ENCODE peak calls at places on chromosomes 6 and 20, in eight cellular contexts. One of them, this sample, is unnamed.

GRCh38 chr20:58682656-58683055 is 9.9 kb upstream of the NPEPL1 start:
- DNase-seq in bronchial epithelial cell: peak
- DNase-seq in fibroblast of the aortic adventitia: no peak
- DNase-seq in GM06990: no peak
- DNase-seq in HCT116: no peak
- DNase-seq in NB4: no peak
- DNase-seq in left ventricle myocardium inferior: no peak
- DNase-seq in lung: no peak
- DNase-seq in this sample: peak

GRCh38 chr6:153172815-153173214 is 41.7 kb upstream of the RGS17 start:
- DNase-seq in bronchial epithelial cell: no peak
- DNase-seq in fibroblast of the aortic adventitia: no peak
- DNase-seq in GM06990: no peak
- DNase-seq in HCT116: no peak
- DNase-seq in NB4: no peak
- DNase-seq in left ventricle myocardium inferior: no peak
- DNase-seq in lung: no peak
- DNase-seq in this sample: no peak

GRCh38 chr6:88047510-88048150 is at the start of gene SPACA1:
- DNase-seq in bronchial epithelial cell: no peak
- DNase-seq in fibroblast of the aortic adventitia: no peak
- DNase-seq in GM06990: no peak
- DNase-seq in HCT116: no peak
- DNase-seq in NB4: no peak
- DNase-seq in left ventricle myocardium inferior: no peak
- DNase-seq in lung: no peak
- DNase-seq in this sample: no peak

GRCh38 chr20:59565768-59566461 is 38.4 kb upstream of the PHACTR3 start:
- DNase-seq in bronchial epithelial cell: no peak
- DNase-seq in fibroblast of the aortic adventitia: no peak
- DNase-seq in GM06990: no peak
- DNase-seq in HCT116: no peak
- DNase-seq in NB4: no peak
- DNase-seq in left ventricle myocardium inferior: no peak
- DNase-seq in lung: no peak
- DNase-seq in this sample: no peak

GRCh38 chr6:137756788-137757187 is 110.3 kb upstream of the TNFAIP3 start:
- DNase-seq in bronchial epithelial cell: no peak
- DNase-seq in fibroblast of the aortic adventitia: peak
- DNase-seq in GM06990: no peak
- DNase-seq in HCT116: no peak
- DNase-seq in NB4: no peak
- DNase-seq in left ventricle myocardium inferior: no peak
- DNase-seq in lung: no peak
- DNase-seq in this sample: no peak

GRCh38 chr6:32168807-32169206 is 4.4 kb downstream of the EGFL8 start:
- DNase-seq in bronchial epithelial cell: no peak
- DNase-seq in fibroblast of the aortic adventitia: no peak
- DNase-seq in GM06990: no peak
- DNase-seq in HCT116: no peak
- DNase-seq in NB4: no peak
- DNase-seq in left ventricle myocardium inferior: no peak
- DNase-seq in lung: no peak
- DNase-seq in this sample: no peak

GRCh38 chr6:107080036-107080435 is 35.3 kb downstream of the BEND3 start:
- DNase-seq in bronchial epithelial cell: no peak
- DNase-seq in fibroblast of the aortic adventitia: no peak
- DNase-seq in GM06990: no peak
- DNase-seq in HCT116: peak
- DNase-seq in NB4: peak
- DNase-seq in left ventricle myocardium inferior: no peak
- DNase-seq in lung: no peak
- DNase-seq in this sample: no peak

GRCh38 chr6:22240025-22240424 is 56.8 kb downstream of the PRL start:
- DNase-seq in bronchial epithelial cell: no peak
- DNase-seq in fibroblast of the aortic adventitia: no peak
- DNase-seq in GM06990: no peak
- DNase-seq in HCT116: no peak
- DNase-seq in NB4: no peak
- DNase-seq in left ventricle myocardium inferior: no peak
- DNase-seq in lung: no peak
- DNase-seq in this sample: peak

GRCh38 chr20:1328680-1329330 is at the start of gene SDCBP2:
- DNase-seq in bronchial epithelial cell: peak
- DNase-seq in fibroblast of the aortic adventitia: no peak
- DNase-seq in GM06990: no peak
- DNase-seq in HCT116: peak
- DNase-seq in NB4: no peak
- DNase-seq in left ventricle myocardium inferior: no peak
- DNase-seq in lung: peak
- DNase-seq in this sample: no peak

GRCh38 chr20:1327241-1327653 is 1.7 kb downstream of the SDCBP2 start:
- DNase-seq in bronchial epithelial cell: peak
- DNase-seq in fibroblast of the aortic adventitia: peak
- DNase-seq in GM06990: no peak
- DNase-seq in HCT116: no peak
- DNase-seq in NB4: peak
- DNase-seq in left ventricle myocardium inferior: no peak
- DNase-seq in lung: no peak
- DNase-seq in this sample: peak

GRCh38 chr20:1330075-1330830 is 1.3 kb upstream of the SDCBP2 start:
- DNase-seq in bronchial epithelial cell: peak
- DNase-seq in fibroblast of the aortic adventitia: peak
- DNase-seq in GM06990: peak
- DNase-seq in HCT116: no peak
- DNase-seq in NB4: no peak
- DNase-seq in left ventricle myocardium inferior: peak
- DNase-seq in lung: peak
- DNase-seq in this sample: peak

GRCh38 chr20:1326031-1326930 is 2.7 kb downstream of the SDCBP2 start:
- DNase-seq in bronchial epithelial cell: peak
- DNase-seq in fibroblast of the aortic adventitia: peak
- DNase-seq in GM06990: no peak
- DNase-seq in HCT116: no peak
- DNase-seq in NB4: no peak
- DNase-seq in left ventricle myocardium inferior: peak
- DNase-seq in lung: no peak
- DNase-seq in this sample: peak

DNA sequence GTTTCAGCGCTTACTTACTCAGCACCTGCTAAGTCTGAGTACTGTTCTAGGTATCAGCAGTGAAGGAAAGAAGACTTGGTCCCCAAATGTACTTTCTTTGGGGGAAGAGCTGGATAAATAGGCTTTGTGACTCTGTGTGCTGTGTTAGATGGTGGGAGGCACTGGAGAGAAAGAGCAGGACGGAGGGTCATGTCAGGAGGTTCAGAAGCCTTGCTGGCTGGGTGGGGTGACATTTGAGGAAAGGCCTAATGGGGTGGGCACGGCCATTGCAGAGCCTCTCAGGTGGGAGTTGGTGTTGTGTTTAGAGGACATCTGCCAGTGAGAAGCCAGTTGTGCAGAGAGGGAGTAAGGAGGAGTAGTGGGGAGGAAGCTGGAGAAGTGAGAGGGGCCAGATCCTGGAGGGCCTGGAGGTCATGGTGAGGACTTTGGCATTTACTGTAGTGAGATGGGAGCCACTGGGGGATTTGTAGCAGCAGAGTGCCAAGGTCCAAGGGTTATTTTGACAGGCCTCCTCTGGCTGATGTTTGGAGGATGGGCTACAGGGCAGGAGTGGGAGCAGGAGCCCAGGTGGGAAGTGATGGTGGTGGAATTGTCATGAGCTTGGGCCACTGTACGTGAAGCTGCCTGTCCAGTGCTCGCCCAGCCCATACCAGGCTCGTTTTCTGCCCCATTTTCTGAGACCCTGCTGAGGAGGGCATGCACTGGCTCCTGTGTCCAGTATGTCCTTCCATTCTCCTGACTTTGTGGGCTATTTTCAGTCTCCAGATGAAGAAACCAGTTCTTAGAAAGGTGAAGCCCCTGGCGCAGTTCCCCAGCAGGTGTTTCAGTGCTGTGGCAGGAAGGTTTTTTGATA is 886 bp downstream of the SDCBP2 start:
- DNase-seq in bronchial epithelial cell: no peak
- DNase-seq in fibroblast of the aortic adventitia: no peak
- DNase-seq in GM06990: no peak
- DNase-seq in HCT116: no peak
- DNase-seq in NB4: no peak
- DNase-seq in left ventricle myocardium inferior: no peak
- DNase-seq in lung: peak
- DNase-seq in this sample: no peak
- H3K4me3 ChIP-seq in bronchial epithelial cell: peak
- H3K4me3 ChIP-seq in fibroblast of the aortic adventitia: no peak
- H3K4me3 ChIP-seq in GM06990: no peak
- H3K4me3 ChIP-seq in HCT116: no peak
- H3K4me3 ChIP-seq in NB4: no peak
- H3K4me3 ChIP-seq in left ventricle myocardium inferior: no peak
- H3K4me3 ChIP-seq in lung: no peak
- H3K4me3 ChIP-seq in this sample: no peak

DNA sequence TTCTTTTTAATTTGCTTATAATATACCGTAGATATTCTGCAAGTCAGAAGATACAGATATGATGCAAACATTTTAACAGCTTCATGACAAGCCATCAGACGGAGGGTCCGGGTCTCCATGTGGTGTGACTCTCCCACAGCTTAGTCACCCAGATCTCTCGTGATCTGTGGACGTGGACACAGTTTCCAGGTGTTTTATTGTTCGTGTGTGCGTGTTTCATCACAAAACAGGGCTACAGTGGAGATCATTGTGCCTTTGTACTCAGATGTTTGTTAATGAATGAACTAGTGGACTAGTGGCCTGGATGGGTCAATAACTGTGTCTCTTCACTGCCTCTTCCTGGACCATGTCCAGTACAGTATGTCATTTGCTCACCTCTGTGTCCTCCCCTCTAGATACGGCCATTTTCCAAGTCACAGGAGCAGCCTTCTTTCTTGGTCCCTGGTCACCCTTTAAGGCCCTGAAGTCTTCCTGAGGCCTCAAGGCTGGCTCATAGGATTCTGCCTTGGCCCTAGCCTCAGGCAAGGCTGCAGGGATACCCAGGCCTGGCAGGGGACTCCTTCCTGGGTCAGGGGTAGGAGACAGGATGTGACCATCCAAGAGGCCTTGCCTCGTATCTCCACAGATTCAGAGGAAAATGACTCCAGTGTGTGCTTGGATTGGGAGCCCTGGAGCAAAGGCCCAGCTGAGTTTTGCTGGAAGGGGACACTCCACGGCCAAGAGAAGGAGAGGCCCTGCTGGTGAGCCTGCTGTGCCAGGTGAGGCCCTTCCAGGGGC is 4.6 kb downstream of the ADIG start:
- DNase-seq in bronchial epithelial cell: no peak
- DNase-seq in fibroblast of the aortic adventitia: no peak
- DNase-seq in GM06990: no peak
- DNase-seq in HCT116: no peak
- DNase-seq in NB4: no peak
- DNase-seq in left ventricle myocardium inferior: no peak
- DNase-seq in lung: no peak
- DNase-seq in this sample: no peak
- TF ChIP-seq CTCF in bronchial epithelial cell: no peak
- TF ChIP-seq CTCF in fibroblast of the aortic adventitia: no peak
- TF ChIP-seq CTCF in GM06990: no peak
- TF ChIP-seq CTCF in HCT116: no peak
- TF ChIP-seq CTCF in NB4: no peak
- TF ChIP-seq CTCF in left ventricle myocardium inferior: no peak
- TF ChIP-seq CTCF in lung: no peak
- TF ChIP-seq CTCF in this sample: no peak

GRCh38 chr6:133313068-133313467 is 71.9 kb downstream of the EYA4 start:
- DNase-seq in bronchial epithelial cell: no peak
- DNase-seq in fibroblast of the aortic adventitia: no peak
- DNase-seq in GM06990: no peak
- DNase-seq in HCT116: no peak
- DNase-seq in NB4: no peak
- DNase-seq in left ventricle myocardium inferior: no peak
- DNase-seq in lung: no peak
- DNase-seq in this sample: no peak

GRCh38 chr6:133315811-133316210 is 74.7 kb downstream of the EYA4 start:
- DNase-seq in bronchial epithelial cell: no peak
- DNase-seq in fibroblast of the aortic adventitia: no peak
- DNase-seq in GM06990: no peak
- DNase-seq in HCT116: no peak
- DNase-seq in NB4: peak
- DNase-seq in left ventricle myocardium inferior: no peak
- DNase-seq in lung: no peak
- DNase-seq in this sample: no peak

GRCh38 chr6:133317704-133318103 is 76.5 kb downstream of the EYA4 start:
- DNase-seq in bronchial epithelial cell: no peak
- DNase-seq in fibroblast of the aortic adventitia: no peak
- DNase-seq in GM06990: no peak
- DNase-seq in HCT116: no peak
- DNase-seq in NB4: no peak
- DNase-seq in left ventricle myocardium inferior: no peak
- DNase-seq in lung: no peak
- DNase-seq in this sample: no peak

GRCh38 chr6:133312006-133312405 is 70.8 kb downstream of the EYA4 start:
- DNase-seq in bronchial epithelial cell: no peak
- DNase-seq in fibroblast of the aortic adventitia: no peak
- DNase-seq in GM06990: no peak
- DNase-seq in HCT116: no peak
- DNase-seq in NB4: no peak
- DNase-seq in left ventricle myocardium inferior: no peak
- DNase-seq in lung: no peak
- DNase-seq in this sample: no peak

GRCh38 chr6:133314951-133315350 is 73.8 kb downstream of the EYA4 start:
- DNase-seq in bronchial epithelial cell: no peak
- DNase-seq in fibroblast of the aortic adventitia: no peak
- DNase-seq in GM06990: no peak
- DNase-seq in HCT116: no peak
- DNase-seq in NB4: no peak
- DNase-seq in left ventricle myocardium inferior: no peak
- DNase-seq in lung: no peak
- DNase-seq in this sample: no peak
- H3K4me3 ChIP-seq in bronchial epithelial cell: no peak
- H3K4me3 ChIP-seq in fibroblast of the aortic adventitia: no peak
- H3K4me3 ChIP-seq in GM06990: no peak
- H3K4me3 ChIP-seq in HCT116: no peak
- H3K4me3 ChIP-seq in NB4: no peak
- H3K4me3 ChIP-seq in left ventricle myocardium inferior: no peak
- H3K4me3 ChIP-seq in lung: no peak
- H3K4me3 ChIP-seq in this sample: no peak

GRCh38 chr6:11538049-11538798 is 675 bp downstream of the TMEM170B start:
- DNase-seq in bronchial epithelial cell: no peak
- DNase-seq in fibroblast of the aortic adventitia: no peak
- DNase-seq in GM06990: peak
- DNase-seq in HCT116: no peak
- DNase-seq in NB4: peak
- DNase-seq in left ventricle myocardium inferior: peak
- DNase-seq in lung: no peak
- DNase-seq in this sample: no peak

GRCh38 chr6:11538799-11539468 is 1.4 kb downstream of the TMEM170B start:
- DNase-seq in bronchial epithelial cell: no peak
- DNase-seq in fibroblast of the aortic adventitia: no peak
- DNase-seq in GM06990: no peak
- DNase-seq in HCT116: no peak
- DNase-seq in NB4: peak
- DNase-seq in left ventricle myocardium inferior: no peak
- DNase-seq in lung: no peak
- DNase-seq in this sample: no peak

GRCh38 chr6:11535801-11536230 is 1.7 kb upstream of the TMEM170B start:
- DNase-seq in bronchial epithelial cell: peak
- DNase-seq in fibroblast of the aortic adventitia: peak
- DNase-seq in GM06990: no peak
- DNase-seq in HCT116: no peak
- DNase-seq in NB4: peak
- DNase-seq in left ventricle myocardium inferior: no peak
- DNase-seq in lung: no peak
- DNase-seq in this sample: peak

GRCh38 chr6:11536795-11537194 is 754 bp upstream of the TMEM170B start:
- DNase-seq in bronchial epithelial cell: no peak
- DNase-seq in fibroblast of the aortic adventitia: no peak
- DNase-seq in GM06990: no peak
- DNase-seq in HCT116: no peak
- DNase-seq in NB4: peak
- DNase-seq in left ventricle myocardium inferior: no peak
- DNase-seq in lung: no peak
- DNase-seq in this sample: no peak

GRCh38 chr6:11537229-11538048 is at the start of gene TMEM170B:
- DNase-seq in bronchial epithelial cell: peak
- DNase-seq in fibroblast of the aortic adventitia: peak
- DNase-seq in GM06990: peak
- DNase-seq in HCT116: peak
- DNase-seq in NB4: peak
- DNase-seq in left ventricle myocardium inferior: peak
- DNase-seq in lung: peak
- DNase-seq in this sample: peak
- TF ChIP-seq CTCF in bronchial epithelial cell: no peak
- TF ChIP-seq CTCF in fibroblast of the aortic adventitia: no peak
- TF ChIP-seq CTCF in GM06990: no peak
- TF ChIP-seq CTCF in HCT116: no peak
- TF ChIP-seq CTCF in NB4: no peak
- TF ChIP-seq CTCF in left ventricle myocardium inferior: no peak
- TF ChIP-seq CTCF in lung: no peak
- TF ChIP-seq CTCF in this sample: no peak